ENCODE peak calls at places on chromosomes 3 and 15, in five cellular contexts. T is activated T-cell treated with anti-CD3 and anti-CD28 coated beads for 24 hours, B is GM04504, I is hypothalamus, Q is heart right ventricle. V is an unnamed sample.

GRCh38 chr15:60370804-60371700 is 26.7 kb downstream of the ANXA2 start:
- DNase-seq in I (no peak), Q (peak; percentile 86), T (no peak), B (peak; percentile 98), V (peak; percentile 97)

GRCh38 chr3:109098245-109098644 is 19.7 kb downstream of the MORC1 start:
- DNase-seq in B (no peak), T (no peak), I (no peak), Q (no peak), V (no peak)

GRCh38 chr3:187064210-187065115 is 74.8 kb downstream of the RPL39L start:
- DNase-seq in B (no peak), Q (no peak), T (no peak), I (no peak), V (peak; percentile 40)

GRCh38 chr3:12393894-12394293 is 90.4 kb upstream of the TSEN2 start:
- DNase-seq in T (no peak), Q (no peak), I (no peak), B (peak; percentile 86), V (peak; percentile 98)

GRCh38 chr15:31004220-31004733 is 12.8 kb upstream of the MTMR10 start:
- DNase-seq in B (no peak), Q (peak; percentile 80), T (no peak), I (no peak), V (no peak)

GRCh38 chr3:30488070-30488756 is 118.2 kb upstream of the TGFBR2 start:
- DNase-seq in I (no peak), T (no peak), B (no peak), Q (no peak), V (no peak)

GRCh38 chr3:48130321-48130881 is 57.8 kb downstream of the CDC25A start:
- DNase-seq in T (no peak), I (peak; percentile 3), Q (peak; percentile 89), B (peak; percentile 53), V (peak; percentile 24)

GRCh38 chr3:69288161-69288895 is 97.6 kb downstream of the FRMD4B start:
- DNase-seq in I (no peak), Q (no peak), B (no peak), T (peak; percentile 42), V (no peak)

GRCh38 chr15:78212546-78213424 is 21.6 kb downstream of the ACSBG1 start:
- DNase-seq in B (peak; percentile 54), T (no peak), I (no peak), Q (peak; percentile 58), V (no peak)

GRCh38 chr15:57320543-57321220 is 55.6 kb upstream of the CGNL1 start:
- DNase-seq in Q (peak; percentile 57), I (no peak), T (no peak), B (no peak), V (no peak)

GRCh38 chr15:64426845-64427465 is 33.4 kb upstream of the ZNF609 start:
- DNase-seq in I (no peak), B (peak; percentile 21), Q (no peak), T (no peak), V (no peak)

GRCh38 chr15:50229336-50229735 is 36.2 kb downstream of the HDC start:
- DNase-seq in I (no peak), T (no peak), B (no peak), Q (no peak), V (no peak)

GRCh38 chr15:89616228-89616627 is 39.0 kb downstream of the KIF7 start:
- DNase-seq in I (no peak), Q (no peak), B (no peak), T (no peak), V (no peak)

GRCh38 chr3:139534992-139535879 is 4.3 kb downstream of the RBP1 start:
- DNase-seq in T (no peak), Q (peak; percentile 78), B (no peak), I (peak; percentile 35), V (peak; percentile 88)

GRCh38 chr3:179840985-179841384 is 188.1 kb downstream of the USP13 start:
- DNase-seq in T (no peak), Q (no peak), B (no peak), I (no peak), V (no peak)

V was measured in fibroblast of the conjunctiva.